ENCODE peak calls at places on chromosomes 7 and 10, in six cellular contexts. O is SK-N-SH, X is mammary epithelial cell, E is EL, Z is NCI-H460, I is NCI-H2081. B is an unnamed sample.

GRCh38 chr10:126350216-126350992 is 37.9 kb downstream of the ADAM12 start:
- DNase-seq in Z (no peak), X (peak; percentile 85), E (peak; percentile 97), I (no peak), O (peak; percentile 58), B (no peak)

GRCh38 chr7:35003679-35004278 is 33.5 kb downstream of the DPY19L1 start:
- DNase-seq in I (no peak), O (no peak), X (peak; percentile 88), Z (peak; percentile 88), E (peak; percentile 89), B (no peak)

GRCh38 chr7:129351320-129351719 is 82.9 kb upstream of the STRIP2 start:
- DNase-seq in O (no peak), I (no peak), Z (no peak), X (peak; percentile 18), E (peak; percentile 28), B (no peak)

GRCh38 chr10:132873395-132873794 is 69.0 kb downstream of the CFAP46 start:
- DNase-seq in O (no peak), X (no peak), E (no peak), I (no peak), Z (no peak), B (no peak)

GRCh38 chr7:158802535-158803199 is 26.6 kb downstream of the ESYT2 start:
- DNase-seq in O (no peak), X (peak; percentile 36), I (no peak), E (peak; percentile 77), Z (no peak), B (no peak)

GRCh38 chr7:42285383-42285824 is 48.4 kb upstream of the GLI3 start:
- DNase-seq in E (no peak), O (no peak), Z (no peak), I (no peak), X (peak; percentile 21), B (no peak)

GRCh38 chr10:17022399-17022798 is 107.2 kb downstream of the CUBN start:
- DNase-seq in I (no peak), X (no peak), Z (no peak), O (no peak), E (no peak), B (no peak)

GRCh38 chr10:18822156-18822555 is 162.9 kb downstream of the ARL5B start:
- DNase-seq in X (no peak), I (no peak), E (peak; percentile 1), Z (peak; percentile 11), O (no peak), B (no peak)

GRCh38 chr7:143299840-143300239 is 11.7 kb downstream of the CASP2 start:
- DNase-seq in O (peak; percentile 72), I (peak; percentile 19), X (no peak), Z (peak; percentile 20), E (no peak), B (peak; percentile 28)

GRCh38 chr7:2921748-2922147 is 77.6 kb upstream of the GNA12 start:
- DNase-seq in E (no peak), X (no peak), O (peak; percentile 82), Z (no peak), I (no peak), B (no peak)

B was measured in stimulated activated CD4-positive, alpha-beta T cell treated with anti-CD3 and anti-CD28 coated beads, Interleukin-15, amount 100 ng/mL, for 1 hour.